ENCODE peak calls at places on chromosome 19, in four cellular contexts. P is left ventricle myocardium inferior, V is A549, C is uterus. W is an unnamed sample.

GRCh38 chr19:29554149-29554548 is 28.4 kb downstream of the VSTM2B start:
- DNase-seq in P (no peak), V (no peak), C (no peak), W (no peak)

GRCh38 chr19:46896076-46896794 is 35.4 kb downstream of the ARHGAP35 start:
- DNase-seq in P (no peak), V (no peak), C (no peak), W (no peak)

GRCh38 chr19:40733149-40733548 is 16.2 kb downstream of the ITPKC start:
- DNase-seq in P (no peak), V (no peak), C (no peak), W (no peak)

GRCh38 chr19:2215281-2215751 is 20.8 kb downstream of the PLEKHJ1 start:
- DNase-seq in P (no peak), V (no peak), C (no peak), W (no peak)

GRCh38 chr19:39765091-39766076 is 13.3 kb upstream of the LEUTX start:
- DNase-seq in P (no peak), V (peak; percentile 41), C (peak; percentile 18), W (peak; percentile 12)

GRCh38 chr19:55418185-55418584 is 10.6 kb upstream of the UBE2S start:
- DNase-seq in P (no peak), V (peak; percentile 91), C (no peak), W (peak; percentile 36)

GRCh38 chr19:20167020-20167644 is at the start of gene ZNF486:
- DNase-seq in P (peak; percentile 96), V (no peak), C (peak; percentile 98), W (peak; percentile 83)

GRCh38 chr19:51490676-51491075 is 10.9 kb downstream of the SIGLEC12 start:
- DNase-seq in P (no peak), V (no peak), C (no peak), W (no peak)

GRCh38 chr19:12580180-12580694 is 29.0 kb upstream of the ZNF564 start:
- DNase-seq in P (no peak), V (no peak), C (no peak), W (no peak)

GRCh38 chr19:40613669-40614594 is 12.8 kb downstream of the LTBP4 start:
- DNase-seq in P (peak; percentile 82), V (peak; percentile 72), C (peak; percentile 88), W (peak; percentile 81)

GRCh38 chr19:4986471-4986888 is 17.6 kb downstream of the KDM4B start:
- DNase-seq in P (no peak), V (no peak), C (no peak), W (no peak)

GRCh38 chr19:29694166-29694565 is 20.9 kb downstream of the C19orf12 start:
- DNase-seq in P (no peak), V (no peak), C (no peak), W (no peak)

GRCh38 chr19:4867534-4868285 is at the start of gene PLIN3:
- DNase-seq in P (peak; percentile 98), V (peak; percentile 93), C (peak; percentile 98), W (peak; percentile 92)

GRCh38 chr19:35623327-35624010 is 5.4 kb upstream of the RBM42 start:
- DNase-seq in P (no peak), V (no peak), C (no peak), W (no peak)

GRCh38 chr19:13024126-13024957 is 29.1 kb downstream of the NFIX start:
- DNase-seq in P (no peak), V (no peak), C (no peak), W (no peak)

GRCh38 chr19:36182612-36183454 is 30.6 kb upstream of the COX7A1 start:
- DNase-seq in P (no peak), V (no peak), C (no peak), W (no peak)

GRCh38 chr19:44800461-44800860 is 8.4 kb upstream of the BCAM start:
- DNase-seq in P (peak; percentile 83), V (peak; percentile 97), C (peak; percentile 86), W (peak; percentile 81)

GRCh38 chr19:31096047-31096446 is 253.2 kb downstream of the TSHZ3 start:
- DNase-seq in P (no peak), V (no peak), C (no peak), W (no peak)

GRCh38 chr19:1082165-1082927 is 12.8 kb downstream of the POLR2E start:
- DNase-seq in P (no peak), V (peak; percentile 50), C (no peak), W (peak; percentile 94)

GRCh38 chr19:1953441-1954094 is 12.6 kb downstream of the CSNK1G2 start:
- DNase-seq in P (no peak), V (no peak), C (no peak), W (no peak)

GRCh38 chr19:35155441-35155840 is 906 bp downstream of the FXYD5 start:
- DNase-seq in P (no peak), V (no peak), C (no peak), W (no peak)

GRCh38 chr19:35212241-35212640 is 16.3 kb downstream of the FAM187B start:
- DNase-seq in P (no peak), V (no peak), C (no peak), W (peak; percentile 10)

GRCh38 chr19:32798201-32798600 is 71.4 kb downstream of the SLC7A9 start:
- DNase-seq in P (no peak), V (no peak), C (no peak), W (no peak)

GRCh38 chr19:35264281-35265125 is 4.3 kb upstream of the USF2 start:
- DNase-seq in P (no peak), V (no peak), C (peak; percentile 10), W (no peak)

GRCh38 chr19:38142176-38143035 is 81.6 kb downstream of the DPF1 start:
- DNase-seq in P (peak; percentile 64), V (peak; percentile 98), C (peak; percentile 31), W (no peak)

GRCh38 chr19:40802300-40803169 is 3.5 kb downstream of the EGLN2 start:
- DNase-seq in P (peak; percentile 87), V (no peak), C (peak; percentile 65), W (no peak)

GRCh38 chr19:41707502-41707812 is 969 bp upstream of the CEACAM5 start:
- DNase-seq in P (no peak), V (peak; percentile 60), C (no peak), W (no peak)

GRCh38 chr19:31883299-31883990 is 462.0 kb upstream of the ZNF507 start:
- DNase-seq in P (no peak), V (no peak), C (no peak), W (no peak)

GRCh38 chr19:50967924-50968708 is 1.3 kb downstream of the KLK6 start:
- DNase-seq in P (no peak), V (no peak), C (no peak), W (no peak)

GRCh38 chr19:28878862-28879566 is 333.9 kb downstream of the UQCRFS1 start:
- DNase-seq in P (peak; percentile 46), V (peak; percentile 79), C (peak; percentile 61), W (peak; percentile 44)

GRCh38 chr19:34960103-34960805 is 3.8 kb downstream of the ZNF792 start:
- DNase-seq in P (no peak), V (no peak), C (no peak), W (no peak)

GRCh38 chr19:4641132-4641531 is 1.8 kb downstream of the TNFAIP8L1 start:
- DNase-seq in P (no peak), V (no peak), C (no peak), W (no peak)

GRCh38 chr19:2080336-2080988 is 15.7 kb downstream of the MOB3A start:
- DNase-seq in P (no peak), V (no peak), C (no peak), W (no peak)

GRCh38 chr19:31232871-31233270 is 116.4 kb downstream of the TSHZ3 start:
- DNase-seq in P (no peak), V (no peak), C (no peak), W (no peak)

GRCh38 chr19:46471778-46472543 is 598 bp upstream of the PNMA8A start:
- DNase-seq in P (no peak), V (no peak), C (no peak), W (no peak)

GRCh38 chr19:55175117-55175867 is 4.8 kb downstream of the SYT5 start:
- DNase-seq in P (no peak), V (no peak), C (no peak), W (no peak)

DNA sequence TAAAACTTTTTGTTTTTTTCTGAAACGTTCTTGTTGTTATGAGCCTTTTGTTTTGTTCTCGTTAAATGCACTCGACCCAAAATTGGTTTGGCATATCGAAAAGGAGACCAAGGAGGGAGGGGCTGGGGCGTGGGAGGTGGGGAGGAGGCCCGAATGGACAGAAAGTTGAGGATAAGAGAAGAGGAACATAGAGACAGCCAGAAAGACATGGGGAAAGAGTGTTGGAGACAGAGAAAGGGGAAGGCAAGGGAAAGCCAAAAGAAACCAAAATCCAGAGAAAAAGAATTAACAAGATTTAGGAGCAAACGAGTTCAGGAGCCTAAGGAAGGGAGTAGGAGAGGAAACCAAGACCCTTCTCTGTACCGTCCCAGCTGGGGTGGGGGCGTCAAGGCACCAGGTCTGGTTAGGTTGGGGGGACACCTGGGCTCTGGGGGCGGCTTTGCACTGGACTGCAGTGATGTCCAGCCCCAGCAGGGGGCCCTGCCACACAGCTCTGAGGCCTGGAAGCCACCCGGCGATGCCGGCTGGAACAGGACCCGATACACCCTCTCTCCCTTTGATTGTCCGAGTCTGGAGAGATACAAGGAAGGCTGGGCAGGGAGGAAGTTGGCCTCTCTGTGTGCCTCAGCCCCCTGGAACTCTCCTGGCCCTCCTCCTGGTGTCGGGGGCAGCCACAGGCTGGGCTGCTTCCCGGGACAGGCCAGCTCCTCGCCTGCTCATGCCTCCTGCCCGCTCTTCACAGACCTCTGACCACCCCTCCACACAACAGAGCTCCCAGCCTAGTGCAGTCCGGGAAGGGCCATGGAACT is 11.6 kb upstream of the ASF1B start:
- DNase-seq in P (peak; percentile 72), V (peak; percentile 73), C (peak; percentile 74), W (peak; percentile 37)
- H3K27ac ChIP-seq in P (peak overlapping the region; percentile 88), V (no peak overlapping the region), C (peak overlapping the region; percentile 79), W (peak overlapping the region; percentile 84)

GRCh38 chr19:53912653-53913052 is 3.6 kb downstream of the CACNG7 start:
- DNase-seq in P (no peak), V (no peak), C (no peak), W (no peak)
- TF ChIP-seq CTCF in P (peak; percentile 11), V (peak; percentile 24), C (no peak), W (no peak)

DNA sequence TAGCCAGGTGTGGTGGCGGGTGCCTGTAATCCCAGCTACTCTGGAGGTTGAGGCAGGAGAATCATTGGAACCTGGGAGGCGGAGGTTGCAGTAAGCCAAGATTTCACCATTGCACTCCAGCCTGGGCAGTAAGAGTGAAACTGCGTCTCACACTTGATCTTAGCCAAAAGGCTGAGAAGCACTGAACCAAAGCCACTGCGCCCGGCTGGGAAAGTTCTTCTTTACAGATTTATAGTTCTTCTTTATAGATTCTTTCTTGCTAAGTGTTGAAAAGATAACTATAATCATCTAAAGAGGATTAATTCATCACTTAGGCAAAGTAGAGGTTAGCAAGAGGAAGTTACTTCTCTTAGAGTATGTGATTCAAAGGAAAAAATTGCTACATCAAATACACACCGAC is 11.1 kb downstream of the ZNF417 start:
- DNase-seq in P (no peak), V (no peak), C (no peak), W (no peak)
- H3K27ac ChIP-seq in P (no peak overlapping the region), V (no peak overlapping the region), C (no peak overlapping the region), W (no peak overlapping the region)

DNA sequence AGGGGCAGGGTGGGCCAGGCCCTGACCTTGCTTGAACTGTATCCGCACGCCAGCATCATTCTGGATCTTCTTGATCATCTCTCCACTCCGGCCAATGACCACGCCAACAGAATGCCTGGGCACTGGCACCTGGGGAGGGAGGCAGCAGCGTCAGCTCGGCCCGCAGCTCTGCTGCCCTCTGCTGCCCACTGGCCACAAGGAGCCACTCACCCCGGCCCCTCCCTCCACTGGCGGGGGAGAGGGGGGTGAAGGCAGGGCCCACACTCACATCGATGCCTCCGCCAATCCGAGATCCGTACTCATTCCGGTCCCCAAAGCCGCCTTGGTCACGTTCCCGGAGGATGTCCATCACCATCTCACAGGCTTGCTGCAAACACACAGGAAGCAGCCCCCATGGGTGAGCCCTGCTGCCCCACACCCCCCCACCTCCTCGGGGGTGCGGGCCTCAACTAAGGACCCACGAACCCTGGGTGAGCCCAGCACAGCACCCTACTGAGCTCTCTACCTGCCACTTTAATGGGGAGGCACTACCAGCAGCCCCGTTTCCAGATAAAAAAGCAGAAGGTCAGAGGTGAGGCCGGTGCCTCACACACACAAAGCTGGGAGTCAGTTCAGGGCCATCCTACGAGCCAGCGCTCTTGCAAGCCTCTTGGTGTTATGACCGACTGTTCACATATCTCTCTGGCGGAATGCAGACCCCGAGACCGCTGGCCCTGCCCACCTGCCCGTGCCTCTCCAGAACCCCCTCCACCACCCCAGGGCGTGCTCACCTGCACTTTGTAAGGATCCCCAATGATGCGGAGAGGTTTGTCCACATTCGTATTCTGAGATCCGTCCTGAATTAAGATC is 6.7 kb downstream of the KHSRP start:
- DNase-seq in P (no peak), V (no peak), C (peak; percentile 63), W (no peak)
- TF ChIP-seq CTCF in P (peak; percentile 56), V (peak; percentile 30), C (peak; percentile 68), W (no peak)